ENCODE peak calls at places on chromosomes 12 and 14, in seven cellular contexts. H is EL; M is HuH-7.5; X is CD8-positive, alpha-beta memory T cell; V is nucleus accumbens; Y is activated T-cell treated with anti-CD3 and anti-CD28 coated beads, Interleukin-2, amount 50 U/mL, for 72 hours; F is amygdala. C is an unnamed sample.

GRCh38 chr12:115243933-115244628 is 560.1 kb upstream of the TBX3 start:
- DNase-seq in H (no peak), M (no peak), X (no peak), V (no peak), Y (no peak), F (no peak), C (no peak)

GRCh38 chr12:114588061-114588460 is 95.9 kb downstream of the TBX3 start:
- DNase-seq in H (no peak), M (no peak), X (no peak), V (no peak), Y (no peak), F (no peak), C (no peak)

GRCh38 chr12:75323663-75324062 is 6.5 kb downstream of the CAPS2 start:
- DNase-seq in H (no peak), M (no peak), X (no peak), V (no peak), Y (no peak), F (no peak), C (no peak)

GRCh38 chr14:74793506-74794155 is 30.5 kb downstream of the YLPM1 start:
- DNase-seq in H (no peak), M (no peak), X (no peak), V (no peak), Y (peak), F (no peak), C (no peak)

GRCh38 chr14:70188292-70188607 is 501 bp downstream of the SLC8A3 start:
- DNase-seq in H (peak), M (no peak), X (no peak), V (no peak), Y (peak), F (no peak), C (peak)

GRCh38 chr12:64608901-64609542 is 1.3 kb upstream of the RASSF3 start:
- DNase-seq in H (peak), M (peak), X (peak), V (no peak), Y (peak), F (no peak), C (peak)

GRCh38 chr12:92927055-92927435 is 2.0 kb downstream of the EEA1 start:
- DNase-seq in H (peak), M (no peak), X (peak), V (no peak), Y (peak), F (peak), C (peak)

GRCh38 chr14:23366163-23366921 is 1.4 kb upstream of the EFS start:
- DNase-seq in H (peak), M (no peak), X (no peak), V (no peak), Y (no peak), F (peak), C (no peak)

GRCh38 chr12:15268927-15269552 is 47.8 kb upstream of the RERG start:
- DNase-seq in H (peak), M (peak), X (peak), V (no peak), Y (peak), F (no peak), C (peak)

GRCh38 chr14:54529811-54530210 is 20.1 kb downstream of the CGRRF1 start:
- DNase-seq in H (peak), M (no peak), X (no peak), V (no peak), Y (no peak), F (no peak), C (peak)

GRCh38 chr12:50732591-50732990 is 31.3 kb upstream of the ATF1 start:
- DNase-seq in H (peak), M (no peak), X (no peak), V (no peak), Y (no peak), F (no peak), C (peak)

GRCh38 chr12:65891987-65892481 is 67.8 kb downstream of the HMGA2 start:
- DNase-seq in H (peak), M (no peak), X (no peak), V (no peak), Y (no peak), F (no peak), C (peak)

GRCh38 chr12:2733493-2734252 is 61.1 kb upstream of the FKBP4 start:
- DNase-seq in H (no peak), M (no peak), X (no peak), V (no peak), Y (no peak), F (no peak), C (no peak)

GRCh38 chr12:19411234-19412221 is 27.8 kb upstream of the AEBP2 start:
- DNase-seq in H (no peak), M (no peak), X (no peak), V (no peak), Y (no peak), F (no peak), C (no peak)

GRCh38 chr14:100617715-100618693 is 30.8 kb upstream of the BEGAIN start:
- DNase-seq in H (no peak), M (no peak), X (no peak), V (peak), Y (no peak), F (peak), C (no peak)

GRCh38 chr14:34257505-34257904 is 204.5 kb downstream of the SPTSSA start:
- DNase-seq in H (no peak), M (no peak), X (no peak), V (no peak), Y (no peak), F (no peak), C (peak)

GRCh38 chr12:80714846-80715245 is 1.9 kb upstream of the MYF5 start:
- DNase-seq in H (no peak), M (no peak), X (no peak), V (no peak), Y (no peak), F (no peak), C (no peak)

GRCh38 chr14:104375551-104376201 is 203.9 kb upstream of the C14orf180 start:
- DNase-seq in H (no peak), M (no peak), X (no peak), V (no peak), Y (no peak), F (no peak), C (no peak)

GRCh38 chr12:42442328-42442759 is 116.4 kb downstream of the PPHLN1 start:
- DNase-seq in H (no peak), M (no peak), X (no peak), V (no peak), Y (no peak), F (no peak), C (no peak)

GRCh38 chr12:57744194-57744776 is 554 bp upstream of the TSPAN31 start:
- DNase-seq in H (no peak), M (no peak), X (no peak), V (no peak), Y (peak), F (no peak), C (no peak)

GRCh38 chr14:99413172-99413571 is 67.5 kb downstream of the SETD3 start:
- DNase-seq in H (no peak), M (no peak), X (no peak), V (no peak), Y (no peak), F (no peak), C (no peak)

GRCh38 chr12:109735825-109736551 is 22.4 kb downstream of the FAM222A start:
- DNase-seq in H (no peak), M (no peak), X (no peak), V (no peak), Y (no peak), F (no peak), C (no peak)

GRCh38 chr14:93901813-93902212 is 25.3 kb upstream of the FAM181A start:
- DNase-seq in H (no peak), M (no peak), X (no peak), V (no peak), Y (no peak), F (no peak), C (no peak)

GRCh38 chr12:121443193-121443829 is 43.4 kb downstream of the RNF34 start:
- DNase-seq in H (peak), M (peak), X (peak), V (peak), Y (peak), F (peak), C (peak)

GRCh38 chr12:31274520-31275300 is 51.2 kb downstream of the SINHCAF start:
- DNase-seq in H (no peak), M (no peak), X (no peak), V (no peak), Y (no peak), F (no peak), C (no peak)

GRCh38 chr14:59478540-59478939 is 5.7 kb downstream of the L3HYPDH start:
- DNase-seq in H (no peak), M (no peak), X (no peak), V (no peak), Y (no peak), F (no peak), C (no peak)

GRCh38 chr12:110371408-110372055 is 32.0 kb downstream of the ANAPC7 start:
- DNase-seq in H (no peak), M (no peak), X (no peak), V (no peak), Y (no peak), F (no peak), C (no peak)

GRCh38 chr12:50127546-50127945 is 15.5 kb downstream of the COX14 start:
- DNase-seq in H (no peak), M (no peak), X (no peak), V (no peak), Y (no peak), F (no peak), C (no peak)

GRCh38 chr14:63362305-63362914 is 43.7 kb upstream of the GPHB5 start:
- DNase-seq in H (no peak), M (no peak), X (no peak), V (no peak), Y (no peak), F (no peak), C (no peak)

GRCh38 chr14:21455592-21455911 is 371 bp downstream of the CHD8 start:
- DNase-seq in H (no peak), M (no peak), X (no peak), V (no peak), Y (no peak), F (no peak), C (no peak)

GRCh38 chr14:104442107-104442551 is 137.4 kb upstream of the C14orf180 start:
- DNase-seq in H (no peak), M (no peak), X (no peak), V (no peak), Y (no peak), F (no peak), C (no peak)

GRCh38 chr12:69435644-69436043 is 34.5 kb upstream of the FRS2 start:
- DNase-seq in H (no peak), M (no peak), X (no peak), V (no peak), Y (no peak), F (no peak), C (no peak)

GRCh38 chr12:99765469-99766114 is 118.0 kb downstream of the GARIN6 start:
- DNase-seq in H (no peak), M (no peak), X (no peak), V (no peak), Y (no peak), F (no peak), C (no peak)

GRCh38 chr14:64736271-64737131 is 32.3 kb downstream of the PLEKHG3 start:
- DNase-seq in H (no peak), M (no peak), X (no peak), V (no peak), Y (no peak), F (no peak), C (peak)

GRCh38 chr12:41365653-41366131 is 177.6 kb downstream of the PDZRN4 start:
- DNase-seq in H (no peak), M (no peak), X (no peak), V (no peak), Y (no peak), F (no peak), C (peak)

GRCh38 chr12:76072568-76072967 is 11.9 kb downstream of the NAP1L1 start:
- DNase-seq in H (no peak), M (no peak), X (no peak), V (no peak), Y (no peak), F (no peak), C (no peak)

GRCh38 chr14:37834275-37834674 is 238.8 kb downstream of the TTC6 start:
- DNase-seq in H (no peak), M (no peak), X (no peak), V (no peak), Y (no peak), F (no peak), C (no peak)

GRCh38 chr14:76710093-76711010 is 50.9 kb upstream of the VASH1 start:
- DNase-seq in H (peak), M (peak), X (no peak), V (no peak), Y (peak), F (peak), C (peak)

GRCh38 chr12:7588703-7589329 is 76.9 kb downstream of the APOBEC1 start:
- DNase-seq in H (peak), M (peak), X (peak), V (no peak), Y (peak), F (peak), C (peak)

GRCh38 chr12:115872919-115873357 is 404.6 kb downstream of the MED13L start:
- DNase-seq in H (no peak), M (no peak), X (no peak), V (no peak), Y (no peak), F (no peak), C (peak)

C was measured in kidney tubule cell.